ENCODE peak calls at places on chromosomes 11 and 22, in eight cellular contexts. One of them, this sample, is unnamed.

GRCh38 chr22:41030891-41031290 is 61.5 kb upstream of the EP300 start:
- DNase-seq in effector memory CD4-positive, alpha-beta T cell: no peak
- DNase-seq in A549: no peak
- DNase-seq in Peyer's patch: no peak
- DNase-seq in HCT116: no peak
- DNase-seq in left ventricle myocardium inferior: no peak
- DNase-seq in body of pancreas: no peak
- DNase-seq in RWPE2: no peak
- DNase-seq in this sample: no peak

GRCh38 chr11:62149986-62150886 is 26.4 kb downstream of the INCENP start:
- DNase-seq in RWPE2: no peak
- DNase-seq in effector memory CD4-positive, alpha-beta T cell: no peak
- DNase-seq in HCT116: no peak
- DNase-seq in A549: no peak
- DNase-seq in left ventricle myocardium inferior: no peak
- DNase-seq in Peyer's patch: peak; percentile 27
- DNase-seq in body of pancreas: no peak
- DNase-seq in this sample: no peak

GRCh38 chr22:30249049-30250038 is 2.8 kb upstream of the LIF start:
- DNase-seq in left ventricle myocardium inferior: peak; percentile 74
- DNase-seq in HCT116: no peak
- DNase-seq in Peyer's patch: no peak
- DNase-seq in effector memory CD4-positive, alpha-beta T cell: no peak
- DNase-seq in body of pancreas: no peak
- DNase-seq in A549: no peak
- DNase-seq in RWPE2: no peak
- DNase-seq in this sample: no peak

GRCh38 chr22:34096770-34097169 is 176.5 kb upstream of the LARGE1 start:
- DNase-seq in A549: no peak
- DNase-seq in HCT116: no peak
- DNase-seq in Peyer's patch: no peak
- DNase-seq in left ventricle myocardium inferior: no peak
- DNase-seq in RWPE2: no peak
- DNase-seq in effector memory CD4-positive, alpha-beta T cell: no peak
- DNase-seq in body of pancreas: no peak
- DNase-seq in this sample: no peak

GRCh38 chr11:121451982-121452608 is at the start of gene SORL1:
- DNase-seq in effector memory CD4-positive, alpha-beta T cell: peak; percentile 49
- DNase-seq in HCT116: no peak
- DNase-seq in left ventricle myocardium inferior: peak; percentile 72
- DNase-seq in Peyer's patch: peak; percentile 86
- DNase-seq in A549: peak; percentile 55
- DNase-seq in RWPE2: no peak
- DNase-seq in body of pancreas: peak; percentile 74
- DNase-seq in this sample: peak; percentile 70

GRCh38 chr11:70210051-70210501 is 7.0 kb downstream of the FADD start:
- DNase-seq in Peyer's patch: no peak
- DNase-seq in body of pancreas: no peak
- DNase-seq in RWPE2: no peak
- DNase-seq in left ventricle myocardium inferior: no peak
- DNase-seq in effector memory CD4-positive, alpha-beta T cell: no peak
- DNase-seq in A549: no peak
- DNase-seq in HCT116: no peak
- DNase-seq in this sample: no peak

GRCh38 chr11:26709057-26709456 is 12.8 kb downstream of the SLC5A12 start:
- DNase-seq in left ventricle myocardium inferior: no peak
- DNase-seq in body of pancreas: no peak
- DNase-seq in HCT116: no peak
- DNase-seq in RWPE2: no peak
- DNase-seq in effector memory CD4-positive, alpha-beta T cell: no peak
- DNase-seq in Peyer's patch: no peak
- DNase-seq in A549: no peak
- DNase-seq in this sample: no peak

GRCh38 chr22:18156878-18157713 is 7.1 kb downstream of the USP18 start:
- DNase-seq in body of pancreas: peak; percentile 67
- DNase-seq in A549: peak; percentile 58
- DNase-seq in left ventricle myocardium inferior: peak; percentile 56
- DNase-seq in Peyer's patch: peak; percentile 75
- DNase-seq in HCT116: peak; percentile 33
- DNase-seq in effector memory CD4-positive, alpha-beta T cell: peak; percentile 22
- DNase-seq in RWPE2: no peak
- DNase-seq in this sample: peak; percentile 55

GRCh38 chr11:5242933-5243844 is 6.5 kb downstream of the HBG1 start:
- DNase-seq in body of pancreas: no peak
- DNase-seq in A549: no peak
- DNase-seq in RWPE2: no peak
- DNase-seq in effector memory CD4-positive, alpha-beta T cell: no peak
- DNase-seq in HCT116: no peak
- DNase-seq in Peyer's patch: no peak
- DNase-seq in left ventricle myocardium inferior: no peak
- DNase-seq in this sample: no peak

GRCh38 chr11:473415-473814 is 23.3 kb downstream of the PTDSS2 start:
- DNase-seq in Peyer's patch: no peak
- DNase-seq in effector memory CD4-positive, alpha-beta T cell: no peak
- DNase-seq in A549: no peak
- DNase-seq in left ventricle myocardium inferior: no peak
- DNase-seq in HCT116: no peak
- DNase-seq in body of pancreas: no peak
- DNase-seq in RWPE2: peak; percentile 52
- DNase-seq in this sample: no peak

GRCh38 chr11:130525307-130525706 is 76.9 kb downstream of the ADAMTS15 start:
- DNase-seq in RWPE2: no peak
- DNase-seq in left ventricle myocardium inferior: no peak
- DNase-seq in effector memory CD4-positive, alpha-beta T cell: no peak
- DNase-seq in HCT116: no peak
- DNase-seq in A549: no peak
- DNase-seq in body of pancreas: no peak
- DNase-seq in Peyer's patch: no peak
- DNase-seq in this sample: no peak

GRCh38 chr22:29503811-29504372 is 23.9 kb downstream of the NEFH start:
- DNase-seq in effector memory CD4-positive, alpha-beta T cell: no peak
- DNase-seq in Peyer's patch: peak; percentile 59
- DNase-seq in A549: no peak
- DNase-seq in body of pancreas: peak; percentile 34
- DNase-seq in HCT116: no peak
- DNase-seq in left ventricle myocardium inferior: peak; percentile 49
- DNase-seq in RWPE2: no peak
- DNase-seq in this sample: no peak

GRCh38 chr11:128892866-128893565 is 1.9 kb downstream of the KCNJ5 start:
- DNase-seq in A549: no peak
- DNase-seq in body of pancreas: peak; percentile 62
- DNase-seq in left ventricle myocardium inferior: no peak
- DNase-seq in RWPE2: no peak
- DNase-seq in effector memory CD4-positive, alpha-beta T cell: no peak
- DNase-seq in Peyer's patch: peak; percentile 10
- DNase-seq in HCT116: no peak
- DNase-seq in this sample: no peak

GRCh38 chr11:71342951-71343827 is 90.8 kb upstream of the SHANK2 start:
- DNase-seq in Peyer's patch: peak; percentile 54
- DNase-seq in RWPE2: no peak
- DNase-seq in HCT116: peak; percentile 40
- DNase-seq in left ventricle myocardium inferior: no peak
- DNase-seq in effector memory CD4-positive, alpha-beta T cell: no peak
- DNase-seq in body of pancreas: peak; percentile 74
- DNase-seq in A549: peak; percentile 82
- DNase-seq in this sample: no peak

GRCh38 chr11:128804481-128804880 is 62.6 kb downstream of the KCNJ1 start:
- DNase-seq in HCT116: no peak
- DNase-seq in left ventricle myocardium inferior: no peak
- DNase-seq in A549: no peak
- DNase-seq in Peyer's patch: no peak
- DNase-seq in body of pancreas: no peak
- DNase-seq in RWPE2: no peak
- DNase-seq in effector memory CD4-positive, alpha-beta T cell: no peak
- DNase-seq in this sample: no peak

DNA sequence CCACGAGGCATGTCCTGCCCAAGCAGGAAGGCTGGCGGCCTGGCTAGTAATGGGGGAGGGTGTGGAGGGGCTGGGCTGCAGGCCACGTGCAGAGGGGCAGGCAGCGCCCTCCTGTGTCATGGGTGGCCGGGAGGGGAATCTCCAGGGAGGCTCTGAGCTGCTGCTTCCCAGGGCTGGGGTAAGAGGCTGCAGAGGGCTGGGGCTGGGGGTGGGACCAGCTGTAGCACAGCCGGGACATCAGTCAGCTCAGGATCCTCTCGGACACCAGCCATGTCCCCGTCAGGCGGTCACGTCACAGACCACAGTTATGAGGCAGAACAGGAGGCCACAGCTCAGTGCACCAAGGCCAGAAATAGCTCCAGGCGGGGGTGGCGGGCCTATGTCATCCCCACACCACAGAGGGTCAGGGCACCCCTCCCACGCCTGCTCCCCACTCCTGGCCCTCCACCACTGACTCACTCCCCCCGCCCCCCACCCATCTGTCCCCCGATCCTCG is 21.1 kb downstream of the RTN4R start:
- DNase-seq in A549: no peak
- DNase-seq in Peyer's patch: no peak
- DNase-seq in HCT116: no peak
- DNase-seq in RWPE2: no peak
- DNase-seq in effector memory CD4-positive, alpha-beta T cell: no peak
- DNase-seq in left ventricle myocardium inferior: no peak
- DNase-seq in body of pancreas: no peak
- DNase-seq in this sample: no peak
- H3K27ac ChIP-seq in A549: no peak overlapping the region
- H3K27ac ChIP-seq in Peyer's patch: no peak overlapping the region
- H3K27ac ChIP-seq in HCT116: no peak overlapping the region
- H3K27ac ChIP-seq in RWPE2: no peak overlapping the region
- H3K27ac ChIP-seq in effector memory CD4-positive, alpha-beta T cell: no peak overlapping the region
- H3K27ac ChIP-seq in left ventricle myocardium inferior: no peak overlapping the region
- H3K27ac ChIP-seq in body of pancreas: no peak overlapping the region
- H3K27ac ChIP-seq in this sample: no peak overlapping the region

GRCh38 chr22:49746065-49746464 is 81.6 kb downstream of the BRD1 start:
- DNase-seq in HCT116: no peak
- DNase-seq in effector memory CD4-positive, alpha-beta T cell: no peak
- DNase-seq in left ventricle myocardium inferior: no peak
- DNase-seq in body of pancreas: no peak
- DNase-seq in A549: no peak
- DNase-seq in Peyer's patch: no peak
- DNase-seq in RWPE2: no peak
- DNase-seq in this sample: no peak
- H3K27ac ChIP-seq in HCT116: no peak overlapping the region
- H3K27ac ChIP-seq in effector memory CD4-positive, alpha-beta T cell: no peak overlapping the region
- H3K27ac ChIP-seq in left ventricle myocardium inferior: no peak overlapping the region
- H3K27ac ChIP-seq in body of pancreas: no peak overlapping the region
- H3K27ac ChIP-seq in A549: no peak overlapping the region
- H3K27ac ChIP-seq in Peyer's patch: no peak overlapping the region
- H3K27ac ChIP-seq in RWPE2: no peak overlapping the region
- H3K27ac ChIP-seq in this sample: no peak overlapping the region

GRCh38 chr11:35583843-35584242 is 34.4 kb upstream of the FJX1 start:
- DNase-seq in left ventricle myocardium inferior: no peak
- DNase-seq in effector memory CD4-positive, alpha-beta T cell: no peak
- DNase-seq in body of pancreas: no peak
- DNase-seq in Peyer's patch: no peak
- DNase-seq in HCT116: no peak
- DNase-seq in RWPE2: no peak
- DNase-seq in A549: no peak
- DNase-seq in this sample: no peak

GRCh38 chr11:35586216-35586615 is 32.0 kb upstream of the FJX1 start:
- DNase-seq in RWPE2: no peak
- DNase-seq in HCT116: no peak
- DNase-seq in Peyer's patch: no peak
- DNase-seq in A549: no peak
- DNase-seq in left ventricle myocardium inferior: no peak
- DNase-seq in effector memory CD4-positive, alpha-beta T cell: no peak
- DNase-seq in body of pancreas: no peak
- DNase-seq in this sample: no peak

GRCh38 chr11:35583126-35583525 is 35.1 kb upstream of the FJX1 start:
- DNase-seq in HCT116: no peak
- DNase-seq in left ventricle myocardium inferior: no peak
- DNase-seq in RWPE2: no peak
- DNase-seq in Peyer's patch: no peak
- DNase-seq in body of pancreas: no peak
- DNase-seq in A549: no peak
- DNase-seq in effector memory CD4-positive, alpha-beta T cell: no peak
- DNase-seq in this sample: no peak

GRCh38 chr11:35584321-35584720 is 33.9 kb upstream of the FJX1 start:
- DNase-seq in RWPE2: no peak
- DNase-seq in effector memory CD4-positive, alpha-beta T cell: no peak
- DNase-seq in left ventricle myocardium inferior: no peak
- DNase-seq in HCT116: no peak
- DNase-seq in Peyer's patch: no peak
- DNase-seq in A549: no peak
- DNase-seq in body of pancreas: no peak
- DNase-seq in this sample: no peak

GRCh38 chr11:35585411-35585810 is 32.8 kb upstream of the FJX1 start:
- DNase-seq in HCT116: no peak
- DNase-seq in RWPE2: no peak
- DNase-seq in left ventricle myocardium inferior: no peak
- DNase-seq in A549: no peak
- DNase-seq in body of pancreas: no peak
- DNase-seq in Peyer's patch: no peak
- DNase-seq in effector memory CD4-positive, alpha-beta T cell: no peak
- DNase-seq in this sample: no peak
- H3K27ac ChIP-seq in HCT116: no peak overlapping the region
- H3K27ac ChIP-seq in RWPE2: no peak overlapping the region
- H3K27ac ChIP-seq in left ventricle myocardium inferior: no peak overlapping the region
- H3K27ac ChIP-seq in A549: no peak overlapping the region
- H3K27ac ChIP-seq in body of pancreas: peak overlapping the region; percentile 13
- H3K27ac ChIP-seq in Peyer's patch: no peak overlapping the region
- H3K27ac ChIP-seq in effector memory CD4-positive, alpha-beta T cell: no peak overlapping the region
- H3K27ac ChIP-seq in this sample: no peak overlapping the region

GRCh38 chr11:16956538-16957153 is 57.6 kb downstream of the PLEKHA7 start:
- DNase-seq in RWPE2: no peak
- DNase-seq in body of pancreas: peak; percentile 35
- DNase-seq in Peyer's patch: peak; percentile 63
- DNase-seq in HCT116: peak; percentile 21
- DNase-seq in A549: no peak
- DNase-seq in effector memory CD4-positive, alpha-beta T cell: no peak
- DNase-seq in left ventricle myocardium inferior: no peak
- DNase-seq in this sample: no peak

GRCh38 chr11:16959528-16960100 is 54.6 kb downstream of the PLEKHA7 start:
- DNase-seq in effector memory CD4-positive, alpha-beta T cell: no peak
- DNase-seq in RWPE2: no peak
- DNase-seq in Peyer's patch: no peak
- DNase-seq in body of pancreas: no peak
- DNase-seq in left ventricle myocardium inferior: no peak
- DNase-seq in HCT116: no peak
- DNase-seq in A549: no peak
- DNase-seq in this sample: no peak

GRCh38 chr11:16963316-16963876 is 50.8 kb downstream of the PLEKHA7 start:
- DNase-seq in body of pancreas: no peak
- DNase-seq in RWPE2: no peak
- DNase-seq in left ventricle myocardium inferior: no peak
- DNase-seq in Peyer's patch: no peak
- DNase-seq in A549: no peak
- DNase-seq in HCT116: no peak
- DNase-seq in effector memory CD4-positive, alpha-beta T cell: no peak
- DNase-seq in this sample: no peak

GRCh38 chr11:16958833-16959232 is 55.4 kb downstream of the PLEKHA7 start:
- DNase-seq in HCT116: no peak
- DNase-seq in A549: no peak
- DNase-seq in effector memory CD4-positive, alpha-beta T cell: no peak
- DNase-seq in body of pancreas: peak; percentile 49
- DNase-seq in Peyer's patch: no peak
- DNase-seq in RWPE2: no peak
- DNase-seq in left ventricle myocardium inferior: no peak
- DNase-seq in this sample: no peak

GRCh38 chr11:16960250-16960649 is 54.0 kb downstream of the PLEKHA7 start:
- DNase-seq in left ventricle myocardium inferior: no peak
- DNase-seq in RWPE2: no peak
- DNase-seq in Peyer's patch: no peak
- DNase-seq in effector memory CD4-positive, alpha-beta T cell: no peak
- DNase-seq in HCT116: no peak
- DNase-seq in A549: no peak
- DNase-seq in body of pancreas: no peak
- DNase-seq in this sample: no peak
- H3K27ac ChIP-seq in left ventricle myocardium inferior: no peak overlapping the region
- H3K27ac ChIP-seq in RWPE2: no peak overlapping the region
- H3K27ac ChIP-seq in Peyer's patch: no peak overlapping the region
- H3K27ac ChIP-seq in effector memory CD4-positive, alpha-beta T cell: no peak overlapping the region
- H3K27ac ChIP-seq in HCT116: no peak overlapping the region
- H3K27ac ChIP-seq in A549: no peak overlapping the region
- H3K27ac ChIP-seq in body of pancreas: peak overlapping the region; percentile 48
- H3K27ac ChIP-seq in this sample: no peak overlapping the region